ENCODE peak calls at places on chromosomes 2 and 18, in seven cellular contexts. One of them, this sample, is unnamed.

GRCh38 chr18:12703714-12704113 is 872 bp downstream of the PSMG2 start:
- DNase-seq in K562: peak; percentile 34
- DNase-seq in HepG2: no peak
- DNase-seq in GM12891: no peak
- DNase-seq in SK-N-SH: peak; percentile 34
- DNase-seq in H1: no peak
- DNase-seq in GM12878: no peak
- DNase-seq in this sample: no peak

GRCh38 chr2:222813177-222813843 is 47.5 kb upstream of the ACSL3 start:
- DNase-seq in GM12891: peak; percentile 48
- DNase-seq in K562: no peak
- DNase-seq in SK-N-SH: no peak
- DNase-seq in HepG2: no peak
- DNase-seq in H1: no peak
- DNase-seq in GM12878: peak; percentile 79
- DNase-seq in this sample: peak; percentile 37

GRCh38 chr2:160266078-160266551 is 66.0 kb upstream of the ITGB6 start:
- DNase-seq in K562: no peak
- DNase-seq in HepG2: no peak
- DNase-seq in SK-N-SH: no peak
- DNase-seq in H1: no peak
- DNase-seq in GM12878: peak; percentile 49
- DNase-seq in GM12891: no peak
- DNase-seq in this sample: no peak

GRCh38 chr2:197294260-197294659 is 16.3 kb downstream of the ANKRD44 start:
- DNase-seq in SK-N-SH: no peak
- DNase-seq in GM12878: no peak
- DNase-seq in HepG2: no peak
- DNase-seq in K562: no peak
- DNase-seq in GM12891: no peak
- DNase-seq in H1: no peak
- DNase-seq in this sample: no peak

GRCh38 chr2:63856302-63856600 is 14.6 kb downstream of the UGP2 start:
- DNase-seq in HepG2: no peak
- DNase-seq in K562: no peak
- DNase-seq in GM12891: no peak
- DNase-seq in H1: no peak
- DNase-seq in SK-N-SH: no peak
- DNase-seq in GM12878: no peak
- DNase-seq in this sample: no peak

GRCh38 chr2:175600024-175600831 is 401.8 kb downstream of the LNPK start:
- DNase-seq in SK-N-SH: peak; percentile 62
- DNase-seq in HepG2: no peak
- DNase-seq in GM12891: no peak
- DNase-seq in GM12878: no peak
- DNase-seq in H1: no peak
- DNase-seq in K562: no peak
- DNase-seq in this sample: no peak

GRCh38 chr2:188291142-188291616 is 495 bp upstream of the GULP1 start:
- DNase-seq in GM12891: no peak
- DNase-seq in H1: no peak
- DNase-seq in GM12878: no peak
- DNase-seq in SK-N-SH: peak; percentile 74
- DNase-seq in K562: peak; percentile 67
- DNase-seq in HepG2: no peak
- DNase-seq in this sample: no peak

GRCh38 chr2:31886700-31887099 is 124.1 kb downstream of the MEMO1 start:
- DNase-seq in GM12878: no peak
- DNase-seq in K562: peak; percentile 44
- DNase-seq in SK-N-SH: no peak
- DNase-seq in GM12891: no peak
- DNase-seq in H1: no peak
- DNase-seq in HepG2: peak; percentile 50
- DNase-seq in this sample: no peak

GRCh38 chr2:86062043-86062442 is 43.6 kb downstream of the POLR1A start:
- DNase-seq in K562: no peak
- DNase-seq in GM12891: no peak
- DNase-seq in H1: no peak
- DNase-seq in GM12878: no peak
- DNase-seq in HepG2: peak; percentile 31
- DNase-seq in SK-N-SH: no peak
- DNase-seq in this sample: no peak

GRCh38 chr18:43665239-43665788 is 388.0 kb upstream of the SYT4 start:
- DNase-seq in GM12878: no peak
- DNase-seq in SK-N-SH: no peak
- DNase-seq in GM12891: no peak
- DNase-seq in H1: no peak
- DNase-seq in K562: no peak
- DNase-seq in HepG2: no peak
- DNase-seq in this sample: no peak

GRCh38 chr2:237581751-237582746 is 8.5 kb downstream of the RAB17 start:
- DNase-seq in GM12891: peak; percentile 48
- DNase-seq in GM12878: peak; percentile 35
- DNase-seq in H1: no peak
- DNase-seq in SK-N-SH: peak; percentile 69
- DNase-seq in HepG2: peak; percentile 82
- DNase-seq in K562: peak; percentile 15
- DNase-seq in this sample: no peak

GRCh38 chr18:63299837-63300787 is 19.5 kb downstream of the BCL2 start:
- DNase-seq in GM12878: no peak
- DNase-seq in HepG2: no peak
- DNase-seq in SK-N-SH: no peak
- DNase-seq in H1: no peak
- DNase-seq in K562: no peak
- DNase-seq in GM12891: no peak
- DNase-seq in this sample: no peak
- TF ChIP-seq TAF1 in GM12878: no peak
- TF ChIP-seq TAF1 in HepG2: no peak
- TF ChIP-seq TAF1 in SK-N-SH: no peak
- TF ChIP-seq TAF1 in H1: no peak
- TF ChIP-seq TAF1 in K562: no peak
- TF ChIP-seq TAF1 in GM12891: no peak
- TF ChIP-seq TAF1 in this sample: no peak

DNA sequence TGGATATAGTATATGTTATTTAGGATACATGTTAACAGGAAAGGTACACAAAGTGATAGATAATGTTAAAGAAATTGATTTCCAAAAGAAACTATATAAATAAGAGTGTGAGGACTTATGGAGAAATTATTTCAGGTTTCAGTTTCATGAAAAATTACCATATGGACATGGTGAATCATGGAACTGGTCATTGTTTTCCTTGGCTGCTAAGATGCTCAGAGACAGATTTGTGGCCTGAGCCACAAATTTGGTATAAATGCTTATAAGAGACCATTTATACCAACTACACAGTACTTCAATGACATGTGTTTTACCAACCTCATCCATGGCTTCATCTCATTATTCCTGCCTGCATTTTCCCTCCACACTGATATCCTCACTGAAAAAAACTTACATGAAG is 188.1 kb downstream of the FMNL2 start:
- DNase-seq in SK-N-SH: no peak
- DNase-seq in HepG2: no peak
- DNase-seq in GM12891: no peak
- DNase-seq in H1: no peak
- DNase-seq in GM12878: no peak
- DNase-seq in K562: no peak
- DNase-seq in this sample: no peak
- TF ChIP-seq TAF1 in SK-N-SH: no peak
- TF ChIP-seq TAF1 in HepG2: no peak
- TF ChIP-seq TAF1 in GM12891: no peak
- TF ChIP-seq TAF1 in H1: no peak
- TF ChIP-seq TAF1 in GM12878: no peak
- TF ChIP-seq TAF1 in K562: no peak
- TF ChIP-seq TAF1 in this sample: no peak

GRCh38 chr2:229780856-229781773 is 66.8 kb upstream of the DNER start:
- DNase-seq in GM12878: no peak
- DNase-seq in HepG2: peak; percentile 43
- DNase-seq in K562: peak; percentile 24
- DNase-seq in GM12891: no peak
- DNase-seq in H1: peak; percentile 50
- DNase-seq in SK-N-SH: peak; percentile 49
- DNase-seq in this sample: no peak
- TF ChIP-seq TAF1 in GM12878: no peak
- TF ChIP-seq TAF1 in HepG2: no peak
- TF ChIP-seq TAF1 in K562: no peak
- TF ChIP-seq TAF1 in GM12891: no peak
- TF ChIP-seq TAF1 in H1: no peak
- TF ChIP-seq TAF1 in SK-N-SH: no peak
- TF ChIP-seq TAF1 in this sample: no peak

GRCh38 chr2:217943379-217944321 is 59.1 kb downstream of the TNS1 start:
- DNase-seq in K562: peak; percentile 41
- DNase-seq in HepG2: peak; percentile 71
- DNase-seq in SK-N-SH: peak; percentile 96
- DNase-seq in GM12878: no peak
- DNase-seq in GM12891: peak; percentile 56
- DNase-seq in H1: peak; percentile 83
- DNase-seq in this sample: no peak
- TF ChIP-seq TAF1 in K562: no peak
- TF ChIP-seq TAF1 in HepG2: peak; percentile 74
- TF ChIP-seq TAF1 in SK-N-SH: peak; percentile 78
- TF ChIP-seq TAF1 in GM12878: no peak
- TF ChIP-seq TAF1 in GM12891: no peak
- TF ChIP-seq TAF1 in H1: no peak
- TF ChIP-seq TAF1 in this sample: no peak

DNA sequence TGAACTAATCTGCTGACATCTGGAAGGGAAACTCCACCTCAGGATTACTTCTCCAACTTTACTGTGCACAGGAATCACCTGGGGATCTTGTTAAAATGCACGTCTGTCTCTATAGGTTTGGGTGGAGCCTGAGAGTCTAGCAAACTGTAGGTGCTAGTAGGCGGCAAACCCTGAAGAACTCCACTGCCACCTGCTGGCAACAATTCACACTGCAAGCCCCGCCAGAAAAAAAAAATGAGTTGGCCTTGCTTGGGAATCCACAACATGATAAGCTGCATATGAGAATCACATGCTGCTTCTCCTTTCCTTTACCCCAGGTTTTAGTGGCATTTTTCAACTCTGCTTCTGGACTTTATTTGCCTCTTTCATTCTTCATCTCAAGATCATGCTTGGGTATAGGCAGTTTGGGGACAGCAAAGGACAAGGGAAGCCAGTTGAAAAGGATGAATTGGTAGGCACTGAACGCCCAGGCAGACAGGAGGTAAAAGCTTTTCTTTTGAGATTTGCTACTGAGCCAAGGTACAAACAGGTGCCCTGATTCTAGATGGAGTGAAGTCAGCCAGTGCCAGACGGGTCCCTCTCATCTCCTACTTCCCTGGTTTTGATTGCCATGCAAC is 88.8 kb downstream of the VIT start:
- DNase-seq in HepG2: peak; percentile 65
- DNase-seq in GM12891: peak; percentile 40
- DNase-seq in GM12878: no peak
- DNase-seq in SK-N-SH: peak; percentile 72
- DNase-seq in K562: peak; percentile 75
- DNase-seq in H1: peak; percentile 94
- DNase-seq in this sample: peak; percentile 32
- TF ChIP-seq TAF1 in HepG2: no peak
- TF ChIP-seq TAF1 in GM12891: no peak
- TF ChIP-seq TAF1 in GM12878: no peak
- TF ChIP-seq TAF1 in SK-N-SH: no peak
- TF ChIP-seq TAF1 in K562: no peak
- TF ChIP-seq TAF1 in H1: no peak
- TF ChIP-seq TAF1 in this sample: no peak

GRCh38 chr18:27363918-27364317 is 178.8 kb upstream of the CHST9 start:
- DNase-seq in SK-N-SH: peak; percentile 16
- DNase-seq in K562: no peak
- DNase-seq in H1: no peak
- DNase-seq in GM12891: no peak
- DNase-seq in HepG2: peak; percentile 10
- DNase-seq in GM12878: no peak
- DNase-seq in this sample: no peak
- TF ChIP-seq TAF1 in SK-N-SH: no peak
- TF ChIP-seq TAF1 in K562: no peak
- TF ChIP-seq TAF1 in H1: no peak
- TF ChIP-seq TAF1 in GM12891: no peak
- TF ChIP-seq TAF1 in HepG2: no peak
- TF ChIP-seq TAF1 in GM12878: no peak
- TF ChIP-seq TAF1 in this sample: no peak

DNA sequence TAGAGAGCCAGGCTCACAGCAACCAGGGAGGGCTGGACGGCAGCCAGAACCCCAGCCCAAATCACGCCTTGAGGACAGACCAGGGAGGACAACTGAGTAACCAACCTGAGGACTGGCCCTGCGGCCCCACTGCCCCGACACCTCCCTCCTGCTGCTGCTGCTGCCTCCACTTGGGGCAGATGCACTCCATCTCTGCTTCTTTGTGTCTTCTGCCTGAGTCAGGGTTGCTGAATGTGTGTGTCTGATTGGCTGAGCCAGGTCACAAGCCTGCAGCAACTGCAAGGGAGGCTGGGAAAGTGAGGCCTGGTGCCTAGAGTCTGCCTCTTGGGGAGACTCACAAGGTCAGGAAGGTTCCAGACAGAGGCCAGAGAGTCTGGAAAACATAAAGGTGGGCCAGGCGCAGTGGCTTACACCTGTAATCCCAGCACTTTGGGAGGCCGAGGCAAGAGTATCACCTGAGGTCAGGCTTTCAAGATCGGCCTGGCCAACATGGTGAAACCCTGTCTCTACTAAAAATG is 83.4 kb downstream of the ZFP36L2 start:
- DNase-seq in GM12878: no peak
- DNase-seq in H1: no peak
- DNase-seq in HepG2: peak; percentile 78
- DNase-seq in SK-N-SH: no peak
- DNase-seq in K562: peak; percentile 71
- DNase-seq in GM12891: no peak
- DNase-seq in this sample: no peak
- TF ChIP-seq TAF1 in GM12878: no peak
- TF ChIP-seq TAF1 in H1: no peak
- TF ChIP-seq TAF1 in HepG2: no peak
- TF ChIP-seq TAF1 in SK-N-SH: no peak
- TF ChIP-seq TAF1 in K562: no peak
- TF ChIP-seq TAF1 in GM12891: no peak
- TF ChIP-seq TAF1 in this sample: no peak

DNA sequence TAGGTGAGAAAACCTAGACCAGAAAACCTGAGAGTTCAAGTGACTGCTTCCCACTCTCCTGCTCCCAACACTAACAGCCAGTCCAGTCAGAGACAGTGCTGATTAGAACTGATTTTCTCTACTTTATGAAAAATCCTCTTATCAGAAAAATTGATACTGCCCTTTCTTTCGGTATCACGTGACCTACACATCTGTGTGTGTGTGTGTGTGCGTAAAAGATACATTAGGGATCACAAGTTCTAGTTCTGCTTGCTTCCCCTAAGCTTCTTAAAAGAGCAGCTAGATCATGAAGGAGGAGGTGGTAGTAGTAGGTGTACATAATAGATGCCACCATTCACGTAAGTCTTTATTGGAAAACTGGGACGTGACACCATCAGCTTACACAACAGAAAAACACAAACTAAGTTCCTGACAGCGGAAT is 1.5 kb downstream of the ARL5A start:
- DNase-seq in GM12891: no peak
- DNase-seq in GM12878: no peak
- DNase-seq in SK-N-SH: peak; percentile 17
- DNase-seq in K562: peak; percentile 48
- DNase-seq in HepG2: no peak
- DNase-seq in H1: no peak
- DNase-seq in this sample: no peak
- TF ChIP-seq TAF1 in GM12891: no peak
- TF ChIP-seq TAF1 in GM12878: no peak
- TF ChIP-seq TAF1 in SK-N-SH: no peak
- TF ChIP-seq TAF1 in K562: no peak
- TF ChIP-seq TAF1 in HepG2: no peak
- TF ChIP-seq TAF1 in H1: no peak
- TF ChIP-seq TAF1 in this sample: no peak

This sample was measured in GM12892.